ENCODE peak calls at places on chromosomes 3 and 15, in four cellular contexts. N is CD4-positive, alpha-beta T cell; F is fibroblast of pulmonary artery; T is activated T-cell treated with anti-CD3 and anti-CD28 coated beads for 1 hour. M is an unnamed sample.

GRCh38 chr15:73378089-73378488 is 9.3 kb upstream of the HCN4 start:
- DNase-seq in N (no peak), F (no peak), T (no peak), M (no peak)

GRCh38 chr3:174907628-174908407 is 48.7 kb downstream of the NAALADL2 start:
- DNase-seq in T (no peak), N (no peak), F (no peak), M (no peak)

GRCh38 chr3:123702720-123703119 is 117.9 kb upstream of the HACD2 start:
- DNase-seq in T (no peak), F (no peak), N (no peak), M (no peak)

GRCh38 chr3:142319094-142319493 is 93.7 kb upstream of the GK5 start:
- DNase-seq in T (no peak), F (peak; percentile 45), N (no peak), M (no peak)

GRCh38 chr3:79111375-79112052 is 656.3 kb downstream of the ROBO1 start:
- DNase-seq in N (no peak), F (peak; percentile 34), T (no peak), M (no peak)

GRCh38 chr15:21261965-21262850 is 178.1 kb downstream of the POTEB3 start:
- DNase-seq in F (no peak), N (no peak), T (no peak), M (no peak)

GRCh38 chr3:8663177-8664061 is 18.8 kb upstream of the SSUH2 start:
- DNase-seq in F (peak; percentile 74), N (no peak), T (peak; percentile 16), M (peak; percentile 4)

GRCh38 chr3:100796556-100796955 is 87.3 kb downstream of the TFG start:
- DNase-seq in N (no peak), T (no peak), F (peak; percentile 38), M (no peak)

GRCh38 chr3:17799312-17799711 is 56.9 kb upstream of the TBC1D5 start:
- DNase-seq in N (no peak), F (no peak), T (no peak), M (no peak)

GRCh38 chr3:103055021-103055420 is 620.2 kb downstream of the ZPLD1 start:
- DNase-seq in N (no peak), F (no peak), T (no peak), M (no peak)

GRCh38 chr3:194573680-194574437 is 59.4 kb downstream of the TMEM44 start:
- DNase-seq in N (peak; percentile 17), F (peak; percentile 78), T (peak; percentile 13), M (peak; percentile 5)

GRCh38 chr15:78047631-78048409 is 29.7 kb downstream of the TBC1D2B start:
- DNase-seq in N (peak; percentile 51), T (no peak), F (peak; percentile 79), M (no peak)

GRCh38 chr15:28086175-28086703 is 12.9 kb downstream of the OCA2 start:
- DNase-seq in N (peak; percentile 38), T (no peak), F (peak; percentile 62), M (peak; percentile 40)

GRCh38 chr15:25410649-25411048 is 28.2 kb downstream of the UBE3A start:
- DNase-seq in F (peak; percentile 40), N (no peak), T (no peak), M (no peak)

GRCh38 chr3:69819283-69819682 is 80.0 kb downstream of the MITF start:
- DNase-seq in N (no peak), T (no peak), F (no peak), M (no peak)

GRCh38 chr3:78506581-78507195 is 1261.1 kb downstream of the ROBO1 start:
- DNase-seq in N (no peak), T (no peak), F (peak; percentile 27), M (no peak)

GRCh38 chr15:98560338-98560737 is 88.0 kb upstream of the IGF1R start:
- DNase-seq in T (no peak), N (no peak), F (no peak), M (no peak)

GRCh38 chr3:128554100-128554464 is 61.1 kb upstream of the GATA2 start:
- DNase-seq in F (peak; percentile 80), N (no peak), T (no peak), M (no peak)

GRCh38 chr3:127135241-127136023 is 57.5 kb upstream of the PRR23E start:
- DNase-seq in N (no peak), T (no peak), F (peak; percentile 11), M (no peak)

GRCh38 chr3:145649368-145649887 is 511.6 kb downstream of the PLOD2 start:
- DNase-seq in N (no peak), F (peak; percentile 2), T (no peak), M (no peak)

M was measured in CD8-positive, alpha-beta memory T cell.